ENCODE peak calls at places on chromosomes 16 and 17, in eight cellular contexts. D is T-helper 1 cell; B is iPS-NIHi11; M is ELR; T is iPS DF 6.9; G is stimulated activated CD4-positive, alpha-beta T cell treated with anti-CD3 and anti-CD28 coated beads, Interleukin-15, amount 100 ng/mL, for 1 hour; W is NCI-H2227 treated with DMSO at 0.1 percent for 48 hours; O is WTC11. P is an unnamed sample.

GRCh38 chr17:7922499-7923289 is 6.6 kb upstream of the RNF227 start:
- DNase-seq in T (no peak), W (no peak), M (peak), B (peak), G (peak), O (peak), D (peak), P (peak)

GRCh38 chr16:89860747-89861304 is 12.6 kb upstream of the TCF25 start:
- DNase-seq in G (peak), M (peak), D (peak), O (peak), W (no peak), B (peak), T (no peak), P (peak)

GRCh38 chr16:65070831-65071230 is 51.0 kb downstream of the CDH11 start:
- DNase-seq in D (no peak), T (no peak), O (no peak), W (no peak), B (peak), M (peak), G (no peak), P (no peak)

GRCh38 chr16:86387461-86388440 is 122.6 kb upstream of the FOXF1 start:
- DNase-seq in M (peak), O (no peak), G (no peak), T (no peak), D (no peak), B (no peak), W (no peak), P (no peak)

GRCh38 chr17:50150354-50151040 is at the start of gene PPP1R9B:
- DNase-seq in M (no peak), W (no peak), G (no peak), D (no peak), O (no peak), B (no peak), T (no peak), P (no peak)

GRCh38 chr17:77528516-77529327 is 388.0 kb downstream of the SEC14L1 start:
- DNase-seq in T (no peak), O (peak), W (peak), D (no peak), M (no peak), B (peak), G (no peak), P (no peak)

GRCh38 chr16:1052791-1053521 is 19.6 kb upstream of the SSTR5 start:
- DNase-seq in O (no peak), D (no peak), B (no peak), G (no peak), M (no peak), T (no peak), W (no peak), P (no peak)

GRCh38 chr16:31305219-31305618 is 45.4 kb downstream of the ITGAM start:
- DNase-seq in B (no peak), G (no peak), M (no peak), W (no peak), T (no peak), O (no peak), D (no peak), P (no peak)

GRCh38 chr17:27506348-27507218 is 50.3 kb downstream of the KSR1 start:
- DNase-seq in M (no peak), B (peak), G (no peak), D (no peak), W (no peak), O (peak), T (no peak), P (no peak)

GRCh38 chr16:49009204-49009603 is 272.4 kb downstream of the CBLN1 start:
- DNase-seq in T (no peak), W (no peak), O (no peak), M (no peak), B (no peak), G (no peak), D (no peak), P (no peak)

GRCh38 chr17:39235555-39236221 is 9.9 kb upstream of the STAC2 start:
- DNase-seq in G (no peak), B (peak), T (peak), W (peak), D (peak), O (peak), M (peak), P (peak)

GRCh38 chr16:87410958-87411357 is 18.8 kb downstream of the MAP1LC3B start:
- DNase-seq in W (no peak), D (no peak), O (peak), G (no peak), M (no peak), T (no peak), B (peak), P (no peak)

GRCh38 chr16:15879255-15879804 is 9.1 kb downstream of the CEP20 start:
- DNase-seq in D (no peak), B (no peak), T (no peak), O (no peak), M (peak), W (no peak), G (no peak), P (no peak)

GRCh38 chr17:17358060-17358751 is 55.0 kb downstream of the NT5M start:
- DNase-seq in M (no peak), T (no peak), B (no peak), W (no peak), D (no peak), O (no peak), G (no peak), P (no peak)

GRCh38 chr16:28157768-28158535 is 53.8 kb downstream of the XPO6 start:
- DNase-seq in G (no peak), D (no peak), T (no peak), B (no peak), W (no peak), M (no peak), O (no peak), P (no peak)

GRCh38 chr17:48253976-48254375 is 146.4 kb downstream of the SNX11 start:
- DNase-seq in W (no peak), B (no peak), O (no peak), M (no peak), T (no peak), D (no peak), G (no peak), P (no peak)

GRCh38 chr16:48531011-48531962 is 78.7 kb downstream of the N4BP1 start:
- DNase-seq in D (no peak), O (no peak), W (no peak), M (no peak), T (no peak), G (no peak), B (no peak), P (no peak)

GRCh38 chr17:58386708-58387107 is 30.6 kb downstream of the RNF43 start:
- DNase-seq in W (no peak), M (no peak), T (no peak), G (no peak), B (no peak), D (no peak), O (no peak), P (no peak)

GRCh38 chr17:1949754-1950153 is 75.4 kb downstream of the RTN4RL1 start:
- DNase-seq in W (no peak), O (no peak), G (no peak), M (no peak), B (no peak), D (no peak), T (no peak), P (no peak)

GRCh38 chr16:54462151-54462651 is 175.6 kb upstream of the IRX3 start:
- DNase-seq in G (no peak), O (no peak), M (no peak), W (no peak), T (no peak), D (no peak), B (no peak), P (no peak)

GRCh38 chr16:450385-450784 is 24.9 kb downstream of the RAB11FIP3 start:
- DNase-seq in O (no peak), B (no peak), W (no peak), T (no peak), D (no peak), M (no peak), G (no peak), P (no peak)

GRCh38 chr16:55645986-55646385 is 9.8 kb upstream of the SLC6A2 start:
- DNase-seq in W (no peak), M (no peak), B (no peak), D (no peak), G (no peak), T (no peak), O (no peak), P (no peak)

GRCh38 chr17:16952401-16952800 is 19.5 kb downstream of the TNFRSF13B start:
- DNase-seq in M (no peak), O (no peak), G (no peak), T (no peak), W (no peak), B (no peak), D (no peak), P (no peak)

GRCh38 chr16:14301150-14302030 is 230.3 kb downstream of the MRTFB start:
- DNase-seq in D (no peak), T (no peak), W (no peak), G (no peak), M (peak), B (no peak), O (peak), P (no peak)

GRCh38 chr17:27783440-27783839 is 16.9 kb downstream of the NOS2 start:
- DNase-seq in O (no peak), W (no peak), B (no peak), T (no peak), G (no peak), M (no peak), D (no peak), P (no peak)

GRCh38 chr16:24396350-24397271 is 140.5 kb downstream of the CACNG3 start:
- DNase-seq in M (no peak), O (no peak), W (no peak), T (no peak), B (no peak), D (no peak), G (no peak), P (no peak)

GRCh38 chr17:78127888-78128615 is 503 bp downstream of the TMC6 start:
- DNase-seq in O (peak), B (peak), M (no peak), D (no peak), T (no peak), G (no peak), W (no peak), P (no peak)

GRCh38 chr16:55508941-55509920 is at the start of gene LPCAT2:
- DNase-seq in M (peak), W (peak), G (no peak), O (peak), D (peak), T (peak), B (peak), P (peak)

GRCh38 chr16:67384778-67385510 is 8.4 kb downstream of the TPPP3 start:
- DNase-seq in W (peak), T (no peak), O (no peak), G (no peak), D (no peak), M (no peak), B (no peak), P (no peak)

GRCh38 chr16:10839271-10839661 is 20.7 kb upstream of the TVP23A start:
- DNase-seq in W (no peak), O (no peak), B (peak), T (no peak), G (no peak), M (no peak), D (no peak), P (no peak)

GRCh38 chr16:26599786-26600107 is 467.0 kb upstream of the C16orf82 start:
- DNase-seq in T (no peak), O (no peak), W (no peak), G (no peak), D (peak), B (no peak), M (no peak), P (peak)

GRCh38 chr17:48568499-48569259 is 9.5 kb downstream of the HOXB4 start:
- DNase-seq in T (no peak), G (no peak), M (no peak), O (no peak), D (no peak), B (no peak), W (no peak), P (no peak)

GRCh38 chr16:84498859-84499620 is 5.4 kb downstream of the MEAK7 start:
- DNase-seq in M (peak), G (no peak), B (no peak), O (no peak), D (no peak), W (no peak), T (no peak), P (no peak)